ENCODE peak calls at places on chromosomes 16 and 17, in eight cellular contexts. One of them, this sample, is unnamed.

GRCh38 chr17:82412535-82413520 is 5.3 kb upstream of the HEXD start:
- DNase-seq in NCI-H774: peak; percentile 45
- DNase-seq in SJCRH30: peak; percentile 95
- DNase-seq in AG08395: no peak
- DNase-seq in stimulated activated CD4-positive, alpha-beta T cell treated with anti-CD3 and anti-CD28 coated beads, Interleukin-4, amount 100 ng/mL, for 48 hours: no peak
- DNase-seq in NCI-H2081 treated with DMSO at 0.1 percent for 48 hours: peak; percentile 21
- DNase-seq in HuH-7.5: no peak
- DNase-seq in astrocyte of the cerebellum: no peak
- DNase-seq in this sample: no peak

GRCh38 chr16:78503501-78504110 is 404.2 kb downstream of the WWOX start:
- DNase-seq in NCI-H774: no peak
- DNase-seq in SJCRH30: peak; percentile 76
- DNase-seq in AG08395: peak; percentile 47
- DNase-seq in stimulated activated CD4-positive, alpha-beta T cell treated with anti-CD3 and anti-CD28 coated beads, Interleukin-4, amount 100 ng/mL, for 48 hours: peak; percentile 22
- DNase-seq in NCI-H2081 treated with DMSO at 0.1 percent for 48 hours: peak; percentile 11
- DNase-seq in HuH-7.5: peak; percentile 25
- DNase-seq in astrocyte of the cerebellum: peak; percentile 36
- DNase-seq in this sample: no peak

GRCh38 chr16:59108374-59108773 is 374.3 kb upstream of the GOT2 start:
- DNase-seq in NCI-H774: no peak
- DNase-seq in SJCRH30: peak; percentile 32
- DNase-seq in AG08395: no peak
- DNase-seq in stimulated activated CD4-positive, alpha-beta T cell treated with anti-CD3 and anti-CD28 coated beads, Interleukin-4, amount 100 ng/mL, for 48 hours: no peak
- DNase-seq in NCI-H2081 treated with DMSO at 0.1 percent for 48 hours: no peak
- DNase-seq in HuH-7.5: no peak
- DNase-seq in astrocyte of the cerebellum: no peak
- DNase-seq in this sample: no peak

GRCh38 chr17:17254026-17254425 is 17.1 kb upstream of the FLCN start:
- DNase-seq in NCI-H774: no peak
- DNase-seq in SJCRH30: no peak
- DNase-seq in AG08395: no peak
- DNase-seq in stimulated activated CD4-positive, alpha-beta T cell treated with anti-CD3 and anti-CD28 coated beads, Interleukin-4, amount 100 ng/mL, for 48 hours: no peak
- DNase-seq in NCI-H2081 treated with DMSO at 0.1 percent for 48 hours: no peak
- DNase-seq in HuH-7.5: no peak
- DNase-seq in astrocyte of the cerebellum: no peak
- DNase-seq in this sample: no peak

GRCh38 chr16:3953728-3954410 is 73.4 kb upstream of the CREBBP start:
- DNase-seq in NCI-H774: no peak
- DNase-seq in SJCRH30: peak; percentile 49
- DNase-seq in AG08395: no peak
- DNase-seq in stimulated activated CD4-positive, alpha-beta T cell treated with anti-CD3 and anti-CD28 coated beads, Interleukin-4, amount 100 ng/mL, for 48 hours: no peak
- DNase-seq in NCI-H2081 treated with DMSO at 0.1 percent for 48 hours: no peak
- DNase-seq in HuH-7.5: no peak
- DNase-seq in astrocyte of the cerebellum: peak; percentile 39
- DNase-seq in this sample: no peak

GRCh38 chr16:88453621-88454314 is 688 bp downstream of the ZFPM1 start:
- DNase-seq in NCI-H774: no peak
- DNase-seq in SJCRH30: no peak
- DNase-seq in AG08395: no peak
- DNase-seq in stimulated activated CD4-positive, alpha-beta T cell treated with anti-CD3 and anti-CD28 coated beads, Interleukin-4, amount 100 ng/mL, for 48 hours: no peak
- DNase-seq in NCI-H2081 treated with DMSO at 0.1 percent for 48 hours: no peak
- DNase-seq in HuH-7.5: peak; percentile 80
- DNase-seq in astrocyte of the cerebellum: no peak
- DNase-seq in this sample: no peak

GRCh38 chr16:54930034-54930938 is at the start of gene IRX5:
- DNase-seq in NCI-H774: peak; percentile 91
- DNase-seq in SJCRH30: peak; percentile 97
- DNase-seq in AG08395: peak; percentile 92
- DNase-seq in stimulated activated CD4-positive, alpha-beta T cell treated with anti-CD3 and anti-CD28 coated beads, Interleukin-4, amount 100 ng/mL, for 48 hours: no peak
- DNase-seq in NCI-H2081 treated with DMSO at 0.1 percent for 48 hours: no peak
- DNase-seq in HuH-7.5: peak; percentile 93
- DNase-seq in astrocyte of the cerebellum: peak; percentile 93
- DNase-seq in this sample: peak; percentile 88

GRCh38 chr17:81095608-81095888 is 60.6 kb downstream of the BAIAP2 start:
- DNase-seq in NCI-H774: no peak
- DNase-seq in SJCRH30: no peak
- DNase-seq in AG08395: no peak
- DNase-seq in stimulated activated CD4-positive, alpha-beta T cell treated with anti-CD3 and anti-CD28 coated beads, Interleukin-4, amount 100 ng/mL, for 48 hours: no peak
- DNase-seq in NCI-H2081 treated with DMSO at 0.1 percent for 48 hours: no peak
- DNase-seq in HuH-7.5: no peak
- DNase-seq in astrocyte of the cerebellum: no peak
- DNase-seq in this sample: no peak

GRCh38 chr17:42618442-42619150 is 9.1 kb downstream of the TUBG1 start:
- DNase-seq in NCI-H774: peak; percentile 53
- DNase-seq in SJCRH30: peak; percentile 95
- DNase-seq in AG08395: peak; percentile 10
- DNase-seq in stimulated activated CD4-positive, alpha-beta T cell treated with anti-CD3 and anti-CD28 coated beads, Interleukin-4, amount 100 ng/mL, for 48 hours: no peak
- DNase-seq in NCI-H2081 treated with DMSO at 0.1 percent for 48 hours: no peak
- DNase-seq in HuH-7.5: peak; percentile 65
- DNase-seq in astrocyte of the cerebellum: peak; percentile 13
- DNase-seq in this sample: no peak

GRCh38 chr16:4089811-4090293 is 26.4 kb downstream of the ADCY9 start:
- DNase-seq in NCI-H774: no peak
- DNase-seq in SJCRH30: peak; percentile 71
- DNase-seq in AG08395: no peak
- DNase-seq in stimulated activated CD4-positive, alpha-beta T cell treated with anti-CD3 and anti-CD28 coated beads, Interleukin-4, amount 100 ng/mL, for 48 hours: no peak
- DNase-seq in NCI-H2081 treated with DMSO at 0.1 percent for 48 hours: no peak
- DNase-seq in HuH-7.5: no peak
- DNase-seq in astrocyte of the cerebellum: no peak
- DNase-seq in this sample: no peak

This sample was measured in mesothelial cell of epicardium.